ENCODE peak calls at places on chromosomes 6 and 20, in five cellular contexts. K is WTC11; P is amniotic stem cell; D is activated CD8-positive, alpha-beta memory T cell treated with anti-CD3 and anti-CD28 coated beads, Interleukin-2, amount 50 U/mL, for 4 hours; W is stimulated activated CD4-positive, alpha-beta T cell treated with anti-CD3 and anti-CD28 coated beads, Interleukin-15, amount 100 ng/mL, for 1 hour. Q is an unnamed sample.

GRCh38 chr6:164695896-164696295 is 613.5 kb downstream of the C6orf118 start:
- DNase-seq in K (no peak), P (no peak), D (no peak), W (no peak), Q (no peak)

GRCh38 chr6:158040804-158041347 is 59.2 kb downstream of the SYNJ2 start:
- DNase-seq in K (no peak), P (no peak), D (no peak), W (no peak), Q (no peak)

GRCh38 chr6:579339-579738 is 77.6 kb downstream of the HUS1B start:
- DNase-seq in K (no peak), P (no peak), D (no peak), W (no peak), Q (no peak)

GRCh38 chr6:132214716-132215115 is 186.6 kb downstream of the MOXD1 start:
- DNase-seq in K (no peak), P (no peak), D (no peak), W (no peak), Q (no peak)

GRCh38 chr20:35660122-35660937 is 4.4 kb downstream of the CPNE1 start:
- DNase-seq in K (no peak), P (no peak), D (no peak), W (no peak), Q (no peak)

GRCh38 chr6:5497896-5498578 is 236.7 kb downstream of the FARS2 start:
- DNase-seq in K (no peak), P (peak), D (no peak), W (no peak), Q (no peak)

GRCh38 chr6:170222498-170223471 is 68.1 kb downstream of the DLL1 start:
- DNase-seq in K (no peak), P (no peak), D (peak), W (no peak), Q (no peak)

GRCh38 chr6:81246200-81246599 is 506.3 kb downstream of the TENT5A start:
- DNase-seq in K (no peak), P (no peak), D (no peak), W (no peak), Q (no peak)

GRCh38 chr6:39879535-39879934 is 54.7 kb downstream of the MOCS1 start:
- DNase-seq in K (no peak), P (no peak), D (no peak), W (no peak), Q (no peak)

GRCh38 chr6:168035098-168035660 is 37.7 kb downstream of the KIF25 start:
- DNase-seq in K (peak), P (no peak), D (no peak), W (no peak), Q (no peak)

GRCh38 chr20:48945840-48946514 is 24.5 kb downstream of the ARFGEF2 start:
- DNase-seq in K (no peak), P (no peak), D (no peak), W (no peak), Q (no peak)

GRCh38 chr20:19137641-19138040 is 74.8 kb upstream of the SLC24A3 start:
- DNase-seq in K (no peak), P (no peak), D (no peak), W (no peak), Q (no peak)

GRCh38 chr20:34017610-34018009 is 23.9 kb downstream of the RALY start:
- DNase-seq in K (no peak), P (peak), D (no peak), W (no peak), Q (no peak)

GRCh38 chr6:151633517-151634335 is 139.9 kb downstream of the CCDC170 start:
- DNase-seq in K (no peak), P (no peak), D (no peak), W (no peak), Q (no peak)

GRCh38 chr20:23266530-23267398 is 83.8 kb upstream of the NXT1 start:
- DNase-seq in K (no peak), P (no peak), D (no peak), W (no peak), Q (no peak)

Q was measured in GDM1.